ENCODE peak calls at places on chromosomes 3 and 15, in four cellular contexts. One of them, this sample, is unnamed.

GRCh38 chr3:187738400-187739124 is 6.7 kb downstream of the BCL6 start:
- DNase-seq in transverse colon: peak
- DNase-seq in tibial nerve: peak
- DNase-seq in esophagus muscularis mucosa: peak
- DNase-seq in this sample: peak

GRCh38 chr3:115038831-115039230 is 108.3 kb downstream of the ZBTB20 start:
- DNase-seq in esophagus muscularis mucosa: no peak
- DNase-seq in tibial nerve: no peak
- DNase-seq in transverse colon: no peak
- DNase-seq in this sample: no peak

GRCh38 chr15:100350434-100351226 is 8.9 kb upstream of the ADAMTS17 start:
- DNase-seq in tibial nerve: no peak
- DNase-seq in transverse colon: peak
- DNase-seq in esophagus muscularis mucosa: no peak
- DNase-seq in this sample: no peak

GRCh38 chr3:62414786-62415185 is 41.4 kb upstream of the FEZF2 start:
- DNase-seq in esophagus muscularis mucosa: no peak
- DNase-seq in tibial nerve: no peak
- DNase-seq in transverse colon: no peak
- DNase-seq in this sample: no peak

GRCh38 chr3:173440431-173440990 is 43.0 kb downstream of the NLGN1 start:
- DNase-seq in esophagus muscularis mucosa: no peak
- DNase-seq in transverse colon: no peak
- DNase-seq in tibial nerve: no peak
- DNase-seq in this sample: no peak

GRCh38 chr3:88596451-88596850 is 446.7 kb downstream of the C3orf38 start:
- DNase-seq in transverse colon: no peak
- DNase-seq in esophagus muscularis mucosa: no peak
- DNase-seq in tibial nerve: no peak
- DNase-seq in this sample: no peak

GRCh38 chr3:9955611-9956352 is 3.6 kb upstream of the PRRT3 start:
- DNase-seq in tibial nerve: no peak
- DNase-seq in transverse colon: no peak
- DNase-seq in esophagus muscularis mucosa: no peak
- DNase-seq in this sample: no peak

GRCh38 chr3:72105306-72105705 is 320.4 kb upstream of the PROK2 start:
- DNase-seq in transverse colon: no peak
- DNase-seq in tibial nerve: no peak
- DNase-seq in esophagus muscularis mucosa: no peak
- DNase-seq in this sample: no peak

GRCh38 chr15:65680544-65680943 is 58.8 kb downstream of the SLC24A1 start:
- DNase-seq in tibial nerve: no peak
- DNase-seq in esophagus muscularis mucosa: no peak
- DNase-seq in transverse colon: no peak
- DNase-seq in this sample: no peak

GRCh38 chr3:9623148-9623547 is 26.2 kb upstream of the MTMR14 start:
- DNase-seq in tibial nerve: no peak
- DNase-seq in transverse colon: no peak
- DNase-seq in esophagus muscularis mucosa: no peak
- DNase-seq in this sample: no peak

GRCh38 chr15:51203797-51204196 is 109.1 kb upstream of the TNFAIP8L3 start:
- DNase-seq in tibial nerve: no peak
- DNase-seq in transverse colon: no peak
- DNase-seq in esophagus muscularis mucosa: no peak
- DNase-seq in this sample: no peak

GRCh38 chr3:188253800-188254452 is 100.0 kb downstream of the LPP start:
- DNase-seq in esophagus muscularis mucosa: peak
- DNase-seq in tibial nerve: no peak
- DNase-seq in transverse colon: no peak
- DNase-seq in this sample: no peak

GRCh38 chr15:100042558-100042957 is 299.2 kb downstream of the ADAMTS17 start:
- DNase-seq in esophagus muscularis mucosa: no peak
- DNase-seq in tibial nerve: no peak
- DNase-seq in transverse colon: no peak
- DNase-seq in this sample: no peak

GRCh38 chr15:55588070-55588817 is at the start of gene PYGO1:
- DNase-seq in tibial nerve: peak
- DNase-seq in esophagus muscularis mucosa: no peak
- DNase-seq in transverse colon: peak
- DNase-seq in this sample: no peak

GRCh38 chr15:93152264-93152884 is 63.4 kb upstream of the RGMA start:
- DNase-seq in tibial nerve: no peak
- DNase-seq in transverse colon: peak
- DNase-seq in esophagus muscularis mucosa: no peak
- DNase-seq in this sample: peak

GRCh38 chr3:50950591-50950990 is 275.9 kb downstream of the DOCK3 start:
- DNase-seq in esophagus muscularis mucosa: no peak
- DNase-seq in transverse colon: no peak
- DNase-seq in tibial nerve: no peak
- DNase-seq in this sample: no peak

GRCh38 chr3:66490214-66490613 is 10.6 kb downstream of the LRIG1 start:
- DNase-seq in tibial nerve: no peak
- DNase-seq in esophagus muscularis mucosa: no peak
- DNase-seq in transverse colon: peak
- DNase-seq in this sample: peak

DNA sequence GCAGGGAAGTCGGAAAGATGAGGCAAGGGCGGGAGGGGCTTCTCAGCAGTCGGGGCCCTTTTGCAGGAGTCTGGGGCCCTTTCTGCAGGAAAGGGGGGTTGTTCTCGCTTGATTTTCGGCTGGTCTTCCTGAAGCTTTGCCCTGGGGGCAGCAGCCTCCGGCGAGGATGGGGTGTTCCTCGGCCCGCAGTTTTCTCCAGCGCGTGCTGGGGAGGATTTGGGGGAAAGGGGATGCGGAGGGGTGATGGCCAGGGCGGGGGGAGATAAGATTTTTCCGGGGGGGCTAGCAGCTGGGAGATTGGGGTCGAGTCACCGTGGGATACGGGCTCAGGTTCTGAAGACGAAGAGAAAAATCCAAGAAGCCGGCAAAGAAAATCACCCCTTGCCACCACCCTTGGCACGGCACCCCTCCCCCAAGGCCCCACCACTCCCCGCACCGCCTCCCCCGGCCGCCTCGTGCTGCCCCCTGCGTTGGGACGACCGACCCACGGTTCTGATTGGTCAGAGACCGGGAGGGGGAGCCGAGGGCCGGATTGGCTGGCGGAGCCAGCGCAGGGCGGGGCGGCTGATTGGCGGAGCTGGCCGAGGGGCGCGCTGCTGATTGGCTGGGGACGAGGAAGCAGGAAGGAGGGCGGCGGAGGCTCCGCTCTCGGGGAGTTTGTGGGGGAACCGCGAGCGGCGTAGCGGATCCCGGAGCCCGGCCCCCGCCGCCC is at the start of gene BAHD1:
- DNase-seq in esophagus muscularis mucosa: peak
- DNase-seq in tibial nerve: peak
- DNase-seq in transverse colon: peak
- DNase-seq in this sample: peak
- H3K4me3 ChIP-seq in esophagus muscularis mucosa: peak
- H3K4me3 ChIP-seq in tibial nerve: peak
- H3K4me3 ChIP-seq in transverse colon: peak
- H3K4me3 ChIP-seq in this sample: peak

DNA sequence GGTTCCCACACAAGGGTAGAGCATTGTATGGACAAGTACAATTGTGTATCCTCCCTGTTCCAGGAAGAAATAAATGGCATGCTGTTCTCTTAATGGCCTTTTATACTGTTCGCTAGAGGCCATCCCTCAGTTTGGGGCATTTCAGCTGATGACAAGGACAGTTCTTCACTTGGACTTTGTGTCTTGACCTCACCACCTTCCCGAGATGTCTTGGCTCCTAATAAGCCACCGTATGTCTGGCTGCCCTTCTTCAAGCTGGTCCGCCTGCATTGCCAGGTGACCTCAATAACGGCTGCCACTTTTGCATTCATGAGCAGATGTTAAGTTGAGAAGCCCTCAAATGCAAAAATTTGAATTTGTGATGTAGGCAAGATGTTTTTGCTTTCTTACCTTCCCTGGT is 24.1 kb downstream of the ZBTB38 start:
- DNase-seq in esophagus muscularis mucosa: no peak
- DNase-seq in tibial nerve: no peak
- DNase-seq in transverse colon: no peak
- DNase-seq in this sample: no peak
- H3K27ac ChIP-seq in esophagus muscularis mucosa: no peak
- H3K27ac ChIP-seq in tibial nerve: peak
- H3K27ac ChIP-seq in transverse colon: no peak
- H3K27ac ChIP-seq in this sample: no peak

DNA sequence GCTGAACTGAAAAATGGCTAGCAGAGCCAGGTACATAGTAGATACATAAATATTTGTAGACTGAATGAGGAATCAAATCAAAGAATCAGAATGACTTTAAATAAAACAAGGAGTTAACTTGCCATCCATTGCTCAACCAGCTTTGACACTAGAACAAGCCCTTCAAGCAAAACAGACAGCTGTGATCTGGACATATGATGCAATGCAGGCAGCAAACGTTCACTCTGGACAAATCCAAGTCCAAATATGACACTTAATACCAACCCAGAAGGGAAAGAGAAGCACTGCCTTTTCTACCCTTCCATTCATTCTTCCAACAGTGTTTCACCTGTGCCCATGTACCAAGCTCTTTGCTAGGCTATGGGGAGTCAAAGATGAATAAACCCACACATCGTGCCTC is 4.5 kb downstream of the THRB start:
- DNase-seq in esophagus muscularis mucosa: no peak
- DNase-seq in transverse colon: no peak
- DNase-seq in tibial nerve: no peak
- DNase-seq in this sample: no peak
- TF ChIP-seq POLR2A in esophagus muscularis mucosa: no peak
- TF ChIP-seq POLR2A in transverse colon: no peak
- TF ChIP-seq POLR2A in tibial nerve: no peak
- TF ChIP-seq POLR2A in this sample: no peak

GRCh38 chr3:196638922-196639516 is 475 bp upstream of the NRROS start:
- DNase-seq in esophagus muscularis mucosa: no peak
- DNase-seq in tibial nerve: no peak
- DNase-seq in transverse colon: no peak
- DNase-seq in this sample: no peak
- H3K4me3 ChIP-seq in esophagus muscularis mucosa: peak
- H3K4me3 ChIP-seq in tibial nerve: peak
- H3K4me3 ChIP-seq in transverse colon: peak
- H3K4me3 ChIP-seq in this sample: peak

DNA sequence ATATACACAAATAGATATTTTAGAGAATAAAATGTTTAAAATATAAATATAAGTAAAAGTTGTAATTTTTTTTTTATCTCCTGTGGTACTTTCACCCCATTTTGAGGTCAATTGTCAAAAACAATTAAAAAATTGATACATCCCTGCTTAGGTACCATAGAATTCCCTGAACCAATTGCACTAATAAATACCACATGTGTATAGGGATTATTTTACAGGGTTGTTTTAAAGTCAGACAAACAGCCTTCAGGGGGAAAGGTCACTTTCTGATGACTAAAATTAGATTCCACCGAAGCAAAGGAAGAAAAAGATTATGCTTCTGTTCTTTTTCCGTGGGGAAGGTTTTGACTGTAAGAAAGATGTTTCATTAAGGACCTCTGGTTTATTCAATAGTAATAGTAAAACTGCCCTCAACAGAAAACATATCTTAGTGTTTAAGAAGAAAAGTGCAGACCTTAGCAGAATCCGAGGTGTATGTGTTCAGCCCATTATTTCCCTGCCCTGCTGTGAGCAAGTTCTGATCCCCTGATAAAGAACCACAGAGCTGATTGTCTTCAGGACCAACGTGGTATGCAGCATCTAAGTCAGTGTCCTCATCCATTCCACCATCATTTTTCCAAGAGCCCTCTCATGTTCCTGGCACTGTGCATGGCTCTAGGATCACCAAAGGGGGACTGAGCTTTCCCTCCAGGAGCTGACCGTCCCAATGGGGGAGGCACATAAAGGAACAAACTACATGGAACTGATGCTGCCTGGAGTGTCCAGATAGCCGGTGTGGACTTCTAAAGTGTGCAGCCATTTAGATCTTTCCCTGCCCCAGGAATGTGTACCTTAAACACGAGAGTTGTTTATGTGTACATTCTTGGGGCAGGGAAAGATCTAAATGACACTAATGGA is 132.8 kb upstream of the IL12A start:
- DNase-seq in tibial nerve: no peak
- DNase-seq in esophagus muscularis mucosa: no peak
- DNase-seq in transverse colon: no peak
- DNase-seq in this sample: no peak
- H3K27ac ChIP-seq in tibial nerve: peak
- H3K27ac ChIP-seq in esophagus muscularis mucosa: peak
- H3K27ac ChIP-seq in transverse colon: peak
- H3K27ac ChIP-seq in this sample: no peak

GRCh38 chr3:15796771-15797599 is 794 bp downstream of the ANKRD28 start:
- DNase-seq in transverse colon: no peak
- DNase-seq in esophagus muscularis mucosa: no peak
- DNase-seq in tibial nerve: no peak
- DNase-seq in this sample: no peak

GRCh38 chr3:15794303-15794771 is 3.4 kb downstream of the ANKRD28 start:
- DNase-seq in tibial nerve: no peak
- DNase-seq in transverse colon: no peak
- DNase-seq in esophagus muscularis mucosa: no peak
- DNase-seq in this sample: no peak

GRCh38 chr3:15796331-15796730 is 1.4 kb downstream of the ANKRD28 start:
- DNase-seq in esophagus muscularis mucosa: no peak
- DNase-seq in tibial nerve: no peak
- DNase-seq in transverse colon: no peak
- DNase-seq in this sample: no peak

GRCh38 chr3:15794842-15795562 is 2.8 kb downstream of the ANKRD28 start:
- DNase-seq in esophagus muscularis mucosa: no peak
- DNase-seq in transverse colon: no peak
- DNase-seq in tibial nerve: no peak
- DNase-seq in this sample: no peak

GRCh38 chr3:15795563-15796308 is 2.0 kb downstream of the ANKRD28 start:
- DNase-seq in esophagus muscularis mucosa: no peak
- DNase-seq in transverse colon: no peak
- DNase-seq in tibial nerve: no peak
- DNase-seq in this sample: no peak
- TF ChIP-seq POLR2A in esophagus muscularis mucosa: no peak
- TF ChIP-seq POLR2A in transverse colon: no peak
- TF ChIP-seq POLR2A in tibial nerve: no peak
- TF ChIP-seq POLR2A in this sample: no peak